ENCODE peak calls at places on chromosomes 1 and 21, in ten cellular contexts. Q is Daoy; F is endothelial cell; Y is activated CD4-positive, alpha-beta T cell treated with anti-CD3 and anti-CD28 coated beads, Interleukin-2, amount 50 U/mL, for 4 hours; W is HEK293T; V is aorta; R is effector memory CD8-positive, alpha-beta T cell; K is stimulated activated CD4-positive, alpha-beta T cell treated with anti-CD3 and anti-CD28 coated beads, Interleukin-12 subunit alpha, Interleukin-12 subunit beta, amount 100 ng/mL, for 48 hours; N is iPS DF 19.7; G is CD4-positive, alpha-beta memory T cell. J is an unnamed sample.

GRCh38 chr1:51313268-51313852 is 17.0 kb downstream of the TTC39A start:
- DNase-seq in Q (peak), F (peak), Y (no peak), W (peak), V (no peak), R (no peak), K (no peak), N (peak), G (no peak), J (no peak)

GRCh38 chr1:112852276-112852675 is 103.7 kb downstream of the SLC16A1 start:
- DNase-seq in Q (no peak), F (no peak), Y (no peak), W (no peak), V (no peak), R (no peak), K (no peak), N (no peak), G (no peak), J (no peak)

GRCh38 chr1:58331156-58331555 is 215.4 kb downstream of the OMA1 start:
- DNase-seq in Q (no peak), F (no peak), Y (no peak), W (no peak), V (no peak), R (no peak), K (no peak), N (no peak), G (no peak), J (peak)

GRCh38 chr1:55632058-55632457 is 416.9 kb upstream of the USP24 start:
- DNase-seq in Q (no peak), F (no peak), Y (no peak), W (no peak), V (no peak), R (no peak), K (no peak), N (no peak), G (no peak), J (peak)

GRCh38 chr1:187948170-187948794 is 1119.5 kb downstream of the PLA2G4A start:
- DNase-seq in Q (no peak), F (no peak), Y (no peak), W (no peak), V (no peak), R (no peak), K (no peak), N (no peak), G (no peak), J (no peak)

GRCh38 chr1:116981521-116982037 is 20.0 kb upstream of the CD101 start:
- DNase-seq in Q (no peak), F (no peak), Y (no peak), W (no peak), V (no peak), R (no peak), K (no peak), N (no peak), G (no peak), J (no peak)

GRCh38 chr21:43865471-43866181 is 603 bp downstream of the AGPAT3 start:
- DNase-seq in Q (peak), F (no peak), Y (peak), W (peak), V (peak), R (peak), K (peak), N (no peak), G (peak), J (no peak)

GRCh38 chr1:117574206-117574835 is 31.5 kb upstream of the TENT5C start:
- DNase-seq in Q (no peak), F (no peak), Y (no peak), W (no peak), V (no peak), R (no peak), K (no peak), N (no peak), G (no peak), J (no peak)

GRCh38 chr1:82161651-82162238 is 361.0 kb downstream of the ADGRL2 start:
- DNase-seq in Q (peak), F (no peak), Y (no peak), W (no peak), V (no peak), R (no peak), K (no peak), N (no peak), G (no peak), J (no peak)

GRCh38 chr1:161835963-161836362 is 69.8 kb downstream of the ATF6 start:
- DNase-seq in Q (no peak), F (no peak), Y (no peak), W (no peak), V (no peak), R (no peak), K (no peak), N (no peak), G (no peak), J (no peak)

GRCh38 chr1:226474443-226475111 is 66.7 kb upstream of the PARP1 start:
- DNase-seq in Q (no peak), F (no peak), Y (no peak), W (no peak), V (no peak), R (no peak), K (no peak), N (no peak), G (no peak), J (no peak)

GRCh38 chr1:16521288-16521583 is 7.2 kb upstream of the RNU1-1 start:
- DNase-seq in Q (no peak), F (no peak), Y (no peak), W (no peak), V (no peak), R (no peak), K (no peak), N (no peak), G (no peak), J (no peak)

GRCh38 chr1:2308844-2309243 is 80.7 kb downstream of the SKI start:
- DNase-seq in Q (no peak), F (no peak), Y (no peak), W (no peak), V (no peak), R (no peak), K (no peak), N (no peak), G (no peak), J (no peak)

GRCh38 chr1:8004803-8005573 is 21.1 kb downstream of the ERRFI1 start:
- DNase-seq in Q (peak), F (no peak), Y (no peak), W (no peak), V (peak), R (no peak), K (no peak), N (no peak), G (no peak), J (peak)

GRCh38 chr1:230105245-230105753 is 38.3 kb downstream of the GALNT2 start:
- DNase-seq in Q (no peak), F (no peak), Y (no peak), W (no peak), V (no peak), R (no peak), K (no peak), N (no peak), G (no peak), J (no peak)

GRCh38 chr1:29668761-29669487 is 432.6 kb downstream of the PTPRU start:
- DNase-seq in Q (no peak), F (no peak), Y (no peak), W (no peak), V (no peak), R (no peak), K (no peak), N (no peak), G (no peak), J (no peak)

GRCh38 chr1:70140343-70140742 is 65.0 kb downstream of the LRRC40 start:
- DNase-seq in Q (no peak), F (no peak), Y (no peak), W (no peak), V (no peak), R (no peak), K (no peak), N (no peak), G (no peak), J (peak)

GRCh38 chr1:212915245-212916091 is 34.9 kb upstream of the VASH2 start:
- DNase-seq in Q (peak), F (peak), Y (no peak), W (peak), V (peak), R (no peak), K (no peak), N (no peak), G (no peak), J (no peak)

GRCh38 chr1:37634554-37635308 is at the start of gene RSPO1:
- DNase-seq in Q (peak), F (peak), Y (no peak), W (peak), V (no peak), R (no peak), K (no peak), N (no peak), G (no peak), J (no peak)

GRCh38 chr1:175498002-175498401 is 245.4 kb downstream of the TNR start:
- DNase-seq in Q (peak), F (no peak), Y (no peak), W (no peak), V (no peak), R (no peak), K (no peak), N (no peak), G (no peak), J (no peak)

GRCh38 chr1:214902636-214903320 is 179.8 kb upstream of the KCNK2 start:
- DNase-seq in Q (peak), F (no peak), Y (no peak), W (no peak), V (no peak), R (no peak), K (no peak), N (no peak), G (no peak), J (peak)

GRCh38 chr1:1758692-1759455 is 19.4 kb downstream of the NADK start:
- DNase-seq in Q (no peak), F (no peak), Y (no peak), W (no peak), V (peak), R (no peak), K (no peak), N (no peak), G (no peak), J (no peak)

GRCh38 chr1:192485692-192486436 is 89.7 kb upstream of the RGS1 start:
- DNase-seq in Q (peak), F (no peak), Y (no peak), W (no peak), V (peak), R (no peak), K (no peak), N (no peak), G (no peak), J (peak)

GRCh38 chr1:27349784-27350672 is 8.2 kb downstream of the SYTL1 start:
- DNase-seq in Q (peak), F (no peak), Y (no peak), W (peak), V (no peak), R (no peak), K (no peak), N (no peak), G (no peak), J (no peak)

GRCh38 chr21:35254006-35254751 is 205.1 kb upstream of the RUNX1 start:
- DNase-seq in Q (peak), F (no peak), Y (no peak), W (no peak), V (no peak), R (no peak), K (no peak), N (no peak), G (no peak), J (no peak)

GRCh38 chr1:19315378-19316206 is 3.5 kb downstream of the SLC66A1 start:
- DNase-seq in Q (peak), F (no peak), Y (no peak), W (no peak), V (no peak), R (no peak), K (no peak), N (no peak), G (no peak), J (no peak)

GRCh38 chr21:41390043-41390639 is 28.3 kb downstream of the MX2 start:
- DNase-seq in Q (no peak), F (no peak), Y (no peak), W (no peak), V (no peak), R (no peak), K (no peak), N (no peak), G (no peak), J (no peak)

GRCh38 chr1:181872562-181872961 is 188.9 kb downstream of the ZNF648 start:
- DNase-seq in Q (no peak), F (no peak), Y (no peak), W (no peak), V (no peak), R (no peak), K (no peak), N (no peak), G (no peak), J (no peak)

GRCh38 chr1:173212952-173213491 is 5.9 kb upstream of the TNFSF4 start:
- DNase-seq in Q (no peak), F (no peak), Y (no peak), W (no peak), V (no peak), R (no peak), K (no peak), N (no peak), G (no peak), J (no peak)